ENCODE peak calls at places on chromosomes 12 and 14, in ten cellular contexts. Y is adrenal gland, E is lower lobe of right lung, A is fibroblast of lung, P is transverse colon, L is OCI-LY7, N is endodermal cell, T is IMR-90, O is right lobe of liver, U is ascending aorta. G is an unnamed sample.

GRCh38 chr14:69571879-69572633 is 2.6 kb downstream of the CCDC177 start:
- DNase-seq in Y (peak; percentile 31), E (peak; percentile 51), A (peak; percentile 14), P (peak; percentile 27), L (peak; percentile 6), N (peak; percentile 87), T (peak; percentile 15), O (peak; percentile 61), U (no peak), G (peak; percentile 30)

GRCh38 chr14:92328664-92329255 is 5.8 kb downstream of the SLC24A4 start:
- DNase-seq in Y (no peak), E (no peak), A (no peak), P (no peak), L (no peak), N (peak; percentile 78), T (no peak), O (no peak), U (no peak), G (no peak)

GRCh38 chr14:59919582-59920377 is at the start of gene LRRC9:
- DNase-seq in Y (peak; percentile 22), E (peak; percentile 58), A (peak; percentile 21), P (peak; percentile 14), L (peak; percentile 5), N (peak; percentile 98), T (no peak), O (peak; percentile 80), U (no peak), G (peak; percentile 36)

GRCh38 chr14:73418227-73418626 is 40.1 kb downstream of the NUMB start:
- DNase-seq in Y (no peak), E (no peak), A (no peak), P (no peak), L (no peak), N (no peak), T (no peak), O (no peak), U (no peak), G (no peak)

GRCh38 chr14:40889126-40889525 is 717.5 kb upstream of the LRFN5 start:
- DNase-seq in Y (no peak), E (no peak), A (no peak), P (no peak), L (no peak), N (no peak), T (no peak), O (no peak), U (no peak), G (no peak)

GRCh38 chr12:98440165-98440581 is 75.2 kb upstream of the TMPO start:
- DNase-seq in Y (peak; percentile 84), E (peak; percentile 70), A (peak; percentile 94), P (no peak), L (no peak), N (no peak), T (peak; percentile 95), O (no peak), U (peak; percentile 85), G (peak; percentile 28)

GRCh38 chr14:68630081-68630571 is 162.7 kb downstream of the ZFP36L1 start:
- DNase-seq in Y (no peak), E (no peak), A (no peak), P (no peak), L (no peak), N (no peak), T (no peak), O (no peak), U (no peak), G (no peak)

GRCh38 chr12:69108024-69108423 is 131.3 kb upstream of the CPSF6 start:
- DNase-seq in Y (no peak), E (no peak), A (peak; percentile 4), P (no peak), L (no peak), N (no peak), T (no peak), O (no peak), U (no peak), G (no peak)

GRCh38 chr14:92334050-92334449 is 11.1 kb downstream of the SLC24A4 start:
- DNase-seq in Y (no peak), E (no peak), A (no peak), P (no peak), L (no peak), N (no peak), T (no peak), O (no peak), U (no peak), G (no peak)

GRCh38 chr12:132718644-132719043 is 8.0 kb downstream of the PGAM5 start:
- DNase-seq in Y (no peak), E (no peak), A (no peak), P (no peak), L (no peak), N (no peak), T (no peak), O (no peak), U (no peak), G (no peak)

GRCh38 chr14:59020382-59020781 is 168.1 kb upstream of the DAAM1 start:
- DNase-seq in Y (peak; percentile 50), E (no peak), A (peak; percentile 51), P (no peak), L (peak; percentile 26), N (no peak), T (peak; percentile 46), O (no peak), U (no peak), G (peak; percentile 50)

GRCh38 chr14:84877061-84877460 is 652.9 kb upstream of the FLRT2 start:
- DNase-seq in Y (no peak), E (no peak), A (no peak), P (no peak), L (no peak), N (no peak), T (no peak), O (no peak), U (no peak), G (no peak)

GRCh38 chr14:77681196-77682157 is 26.3 kb downstream of the ALKBH1 start:
- DNase-seq in Y (no peak), E (no peak), A (peak; percentile 15), P (peak; percentile 43), L (no peak), N (no peak), T (peak; percentile 25), O (no peak), U (no peak), G (no peak)

GRCh38 chr14:101590616-101591015 is 29.3 kb downstream of the DIO3 start:
- DNase-seq in Y (no peak), E (no peak), A (no peak), P (no peak), L (no peak), N (no peak), T (no peak), O (no peak), U (no peak), G (no peak)

GRCh38 chr14:101229666-101230065 is 326.1 kb upstream of the RTL1 start:
- DNase-seq in Y (no peak), E (no peak), A (no peak), P (no peak), L (no peak), N (peak; percentile 20), T (no peak), O (peak; percentile 36), U (peak; percentile 9), G (no peak)

GRCh38 chr14:59254911-59255545 is 66.6 kb downstream of the DAAM1 start:
- DNase-seq in Y (peak; percentile 35), E (no peak), A (peak; percentile 57), P (no peak), L (no peak), N (no peak), T (peak; percentile 30), O (no peak), U (peak; percentile 68), G (peak; percentile 13)

GRCh38 chr14:94143239-94143638 is 13.8 kb upstream of the IFI27L2 start:
- DNase-seq in Y (no peak), E (no peak), A (no peak), P (no peak), L (peak; percentile 41), N (peak; percentile 83), T (no peak), O (no peak), U (no peak), G (peak; percentile 27)

GRCh38 chr12:105076913-105077312 is 7.3 kb downstream of the ALDH1L2 start:
- DNase-seq in Y (no peak), E (no peak), A (no peak), P (no peak), L (no peak), N (no peak), T (no peak), O (no peak), U (no peak), G (no peak)

GRCh38 chr12:105083041-105083440 is 1.2 kb downstream of the ALDH1L2 start:
- DNase-seq in Y (no peak), E (no peak), A (peak; percentile 17), P (no peak), L (no peak), N (no peak), T (no peak), O (no peak), U (no peak), G (no peak)

GRCh38 chr12:105076098-105076497 is 8.2 kb downstream of the ALDH1L2 start:
- DNase-seq in Y (no peak), E (no peak), A (no peak), P (no peak), L (no peak), N (no peak), T (peak; percentile 71), O (no peak), U (no peak), G (no peak)

GRCh38 chr12:105077435-105077834 is 6.8 kb downstream of the ALDH1L2 start:
- DNase-seq in Y (no peak), E (no peak), A (no peak), P (no peak), L (no peak), N (no peak), T (no peak), O (no peak), U (no peak), G (no peak)

GRCh38 chr12:105079011-105079570 is 5.2 kb downstream of the ALDH1L2 start:
- DNase-seq in Y (no peak), E (no peak), A (no peak), P (no peak), L (no peak), N (no peak), T (no peak), O (no peak), U (no peak), G (no peak)
- H3K27ac ChIP-seq in Y (no peak overlapping the region), E (no peak overlapping the region), A (no peak overlapping the region), P (no peak overlapping the region), L (no peak overlapping the region), N (no peak overlapping the region), T (no peak overlapping the region), O (no peak overlapping the region), U (peak overlapping the region; percentile 58), G (no peak overlapping the region)

GRCh38 chr12:105113094-105113493 is 5.6 kb downstream of the WASHC4 start:
- DNase-seq in Y (no peak), E (no peak), A (no peak), P (no peak), L (no peak), N (no peak), T (no peak), O (no peak), U (no peak), G (no peak)
- H3K4me1 ChIP-seq in Y (peaks cover 22% of the 10 kb centered on the region), E (peaks cover 41% of the 10 kb centered on the region), A (no peaks in the 10 kb centered on the region), P (no peaks in the 10 kb centered on the region), L (peaks cover 25% of the 10 kb centered on the region), N (peaks cover 4% of the 10 kb centered on the region), T (peaks cover 5% of the 10 kb centered on the region), O (no peaks in the 10 kb centered on the region), U (peaks cover 6% of the 10 kb centered on the region), G (no peaks in the 10 kb centered on the region)

GRCh38 chr12:84408936-84409335 is 503.7 kb downstream of the SLC6A15 start:
- DNase-seq in Y (no peak), E (no peak), A (no peak), P (no peak), L (no peak), N (no peak), T (no peak), O (no peak), U (no peak), G (peak; percentile 59)
- H3K9me3 ChIP-seq in Y (no peaks in the 10 kb centered on the region), E (no peaks in the 10 kb centered on the region), A (no peaks in the 10 kb centered on the region), P (no peaks in the 10 kb centered on the region), L (no peaks in the 10 kb centered on the region), N (peaks cover 6% of the 10 kb centered on the region), T (no peaks in the 10 kb centered on the region), O (no peaks in the 10 kb centered on the region), U (no peaks in the 10 kb centered on the region), G (no peaks in the 10 kb centered on the region)

GRCh38 chr14:99578541-99579044 is 25.4 kb downstream of the CCDC85C start:
- DNase-seq in Y (no peak), E (no peak), A (no peak), P (peak; percentile 62), L (no peak), N (no peak), T (no peak), O (no peak), U (no peak), G (no peak)
- H3K27ac ChIP-seq in Y (peak overlapping the region; percentile 47), E (peak overlapping the region; percentile 79), A (no peak overlapping the region), P (peak overlapping the region; percentile 89), L (no peak overlapping the region), N (no peak overlapping the region), T (peak overlapping the region; percentile 48), O (no peak overlapping the region), U (no peak overlapping the region), G (peak overlapping the region; percentile 78)